ENCODE peak calls at places on chromosomes 5 and 9, in four cellular contexts. N is progenitor cell of endocrine pancreas; Q is stimulated activated CD4-positive, alpha-beta T cell treated with anti-CD3 and anti-CD28 coated beads, Interleukin-12 subunit alpha, Interleukin-12 subunit beta, amount 100 ng/mL, for 48 hours; V is T-helper 9 cell. X is an unnamed sample.

GRCh38 chr5:52896524-52897237 is 92.5 kb upstream of the ITGA2 start:
- DNase-seq in V (no peak), N (no peak), Q (no peak), X (no peak)

GRCh38 chr9:75993434-75993833 is 103.0 kb downstream of the PCSK5 start:
- DNase-seq in Q (no peak), N (no peak), V (no peak), X (no peak)

GRCh38 chr5:31029925-31030324 is 163.6 kb upstream of the CDH6 start:
- DNase-seq in Q (no peak), N (no peak), V (no peak), X (no peak)

GRCh38 chr5:128988476-128988875 is 23.2 kb downstream of the SLC27A6 start:
- DNase-seq in N (no peak), Q (no peak), V (no peak), X (no peak)

GRCh38 chr5:1651971-1652872 is 128.5 kb upstream of the LPCAT1 start:
- DNase-seq in Q (no peak), V (no peak), N (no peak), X (no peak)

GRCh38 chr5:36874465-36874864 is 2.1 kb upstream of the NIPBL start:
- DNase-seq in V (no peak), Q (no peak), N (no peak), X (peak; percentile 1)

GRCh38 chr5:119328753-119329602 is 26.8 kb upstream of the TNFAIP8 start:
- DNase-seq in V (peak; percentile 60), N (no peak), Q (peak; percentile 53), X (no peak)

GRCh38 chr9:92292338-92293074 is 991 bp downstream of the IARS1 start:
- DNase-seq in Q (no peak), V (no peak), N (no peak), X (peak; percentile 33)

GRCh38 chr5:115842089-115842881 is 550 bp downstream of the AP3S1 start:
- DNase-seq in N (peak; percentile 70), Q (no peak), V (no peak), X (peak; percentile 69)

GRCh38 chr5:153959134-153959957 is 79.4 kb downstream of the FAM114A2 start:
- DNase-seq in Q (no peak), V (no peak), N (no peak), X (peak; percentile 73)

GRCh38 chr9:93451762-93452709 is 551 bp downstream of the FAM120A start:
- DNase-seq in N (peak; percentile 32), V (peak; percentile 32), Q (peak; percentile 39), X (peak; percentile 37)

GRCh38 chr5:112331892-112332291 is 87.2 kb downstream of the EPB41L4A start:
- DNase-seq in Q (no peak), N (no peak), V (no peak), X (no peak)

GRCh38 chr5:172123269-172123692 is 64.7 kb downstream of the STK10 start:
- DNase-seq in V (no peak), Q (no peak), N (no peak), X (peak; percentile 34)

GRCh38 chr5:15752886-15753285 is 252.9 kb downstream of the FBXL7 start:
- DNase-seq in N (no peak), Q (no peak), V (no peak), X (peak; percentile 2)

GRCh38 chr9:21810388-21810787 is 8.0 kb downstream of the MTAP start:
- DNase-seq in N (no peak), V (no peak), Q (no peak), X (no peak)

GRCh38 chr9:131701789-131702337 is 38.0 kb downstream of the RAPGEF1 start:
- DNase-seq in Q (no peak), N (no peak), V (no peak), X (no peak)

GRCh38 chr5:179827684-179828083 is 7.0 kb downstream of the SQSTM1 start:
- DNase-seq in N (no peak), Q (peak; percentile 54), V (no peak), X (no peak)

GRCh38 chr9:76873821-76874220 is 32.1 kb downstream of the PRUNE2 start:
- DNase-seq in N (no peak), Q (no peak), V (no peak), X (no peak)

GRCh38 chr5:135242021-135242480 is 157.0 kb downstream of the MACROH2A1 start:
- DNase-seq in N (no peak), V (no peak), Q (no peak), X (peak; percentile 11)

GRCh38 chr9:110444911-110445310 is 107.2 kb upstream of the TXNDC8 start:
- DNase-seq in Q (no peak), V (no peak), N (no peak), X (no peak)

GRCh38 chr5:75466317-75466716 is 45.1 kb downstream of the CERT1 start:
- DNase-seq in N (no peak), V (no peak), Q (no peak), X (no peak)

GRCh38 chr5:111631328-111631727 is 119.0 kb upstream of the STARD4 start:
- DNase-seq in V (no peak), N (no peak), Q (no peak), X (no peak)

GRCh38 chr5:113235884-113236283 is 198.9 kb downstream of the TSSK1B start:
- DNase-seq in N (no peak), Q (no peak), V (no peak), X (peak; percentile 9)